ENCODE peak calls at places on chromosomes 5 and 9, in seven cellular contexts. A is HT1080; Y is keratinocyte; B is endothelial cell; J is globus pallidus; S is stimulated activated CD4-positive, alpha-beta T cell treated with anti-CD3 and anti-CD28 coated beads, Interleukin-1b, Interleukin-23, amount 100 ng/mL, for 1 hour; Q is AG08396. L is an unnamed sample.

GRCh38 chr9:77585335-77585786 is 62.8 kb downstream of the GNA14 start:
- DNase-seq in A (no peak), Y (no peak), B (no peak), J (no peak), S (no peak), Q (no peak), L (no peak)

GRCh38 chr9:85610074-85610855 is 131.5 kb downstream of the AGTPBP1 start:
- DNase-seq in A (peak), Y (no peak), B (peak), J (peak), S (no peak), Q (peak), L (peak)

GRCh38 chr9:117403848-117404247 is 11.0 kb downstream of the ASTN2 start:
- DNase-seq in A (no peak), Y (no peak), B (no peak), J (no peak), S (no peak), Q (no peak), L (no peak)

GRCh38 chr9:22147818-22148573 is 138.9 kb upstream of the CDKN2B start:
- DNase-seq in A (peak), Y (peak), B (no peak), J (no peak), S (no peak), Q (peak), L (no peak)

GRCh38 chr9:126676685-126677143 is 63.0 kb downstream of the LMX1B start:
- DNase-seq in A (no peak), Y (no peak), B (no peak), J (no peak), S (no peak), Q (no peak), L (no peak)

GRCh38 chr5:35294976-35295375 is 64.7 kb upstream of the PRLR start:
- DNase-seq in A (no peak), Y (no peak), B (no peak), J (no peak), S (no peak), Q (no peak), L (no peak)

GRCh38 chr5:144832416-144832815 is 661.7 kb downstream of the KCTD16 start:
- DNase-seq in A (no peak), Y (no peak), B (no peak), J (no peak), S (no peak), Q (no peak), L (no peak)

GRCh38 chr9:13274901-13275641 is 4.4 kb downstream of the MPDZ start:
- DNase-seq in A (peak), Y (no peak), B (no peak), J (no peak), S (no peak), Q (peak), L (no peak)

GRCh38 chr9:110895141-110895912 is 142.9 kb downstream of the LPAR1 start:
- DNase-seq in A (no peak), Y (no peak), B (no peak), J (no peak), S (no peak), Q (no peak), L (no peak)

GRCh38 chr9:72680593-72681317 is 159.3 kb downstream of the TMC1 start:
- DNase-seq in A (no peak), Y (no peak), B (no peak), J (peak), S (no peak), Q (no peak), L (no peak)

GRCh38 chr5:130141689-130142320 is 237.5 kb downstream of the CHSY3 start:
- DNase-seq in A (peak), Y (no peak), B (peak), J (peak), S (no peak), Q (peak), L (no peak)

GRCh38 chr5:147554285-147554817 is 44.5 kb upstream of the DPYSL3 start:
- DNase-seq in A (no peak), Y (no peak), B (no peak), J (peak), S (no peak), Q (peak), L (no peak)

GRCh38 chr9:2621678-2622360 is at the start of gene VLDLR:
- DNase-seq in A (peak), Y (no peak), B (peak), J (peak), S (no peak), Q (peak), L (no peak)

GRCh38 chr9:110016340-110016739 is 191.6 kb downstream of the C9orf152 start:
- DNase-seq in A (peak), Y (no peak), B (no peak), J (no peak), S (no peak), Q (peak), L (no peak)

GRCh38 chr5:37816883-37817282 is 23.0 kb downstream of the GDNF start:
- DNase-seq in A (no peak), Y (no peak), B (no peak), J (peak), S (no peak), Q (no peak), L (no peak)

GRCh38 chr9:4070266-4070665 is 229.6 kb downstream of the GLIS3 start:
- DNase-seq in A (no peak), Y (no peak), B (no peak), J (no peak), S (no peak), Q (no peak), L (no peak)

GRCh38 chr9:16272766-16273165 is 597.7 kb downstream of the BNC2 start:
- DNase-seq in A (no peak), Y (no peak), B (no peak), J (no peak), S (no peak), Q (no peak), L (no peak)

GRCh38 chr9:23659346-23660006 is 166.6 kb downstream of the ELAVL2 start:
- DNase-seq in A (no peak), Y (no peak), B (no peak), J (no peak), S (no peak), Q (no peak), L (no peak)

GRCh38 chr9:69877852-69878507 is 57.4 kb downstream of the CFAP95 start:
- DNase-seq in A (peak), Y (no peak), B (peak), J (peak), S (no peak), Q (peak), L (no peak)

GRCh38 chr5:55645304-55645703 is 66.8 kb downstream of the SLC38A9 start:
- DNase-seq in A (no peak), Y (no peak), B (no peak), J (no peak), S (no peak), Q (no peak), L (no peak)

GRCh38 chr9:38229123-38229829 is 160.2 kb upstream of the SHB start:
- DNase-seq in A (no peak), Y (no peak), B (no peak), J (no peak), S (no peak), Q (no peak), L (no peak)

GRCh38 chr5:58773744-58774441 is 191.0 kb downstream of the RAB3C start:
- DNase-seq in A (no peak), Y (no peak), B (no peak), J (peak), S (no peak), Q (no peak), L (no peak)

GRCh38 chr9:72443855-72444254 is 77.6 kb upstream of the TMC1 start:
- DNase-seq in A (peak), Y (no peak), B (no peak), J (peak), S (no peak), Q (no peak), L (no peak)

GRCh38 chr5:73666891-73667290 is 40.9 kb downstream of the ARHGEF28 start:
- DNase-seq in A (no peak), Y (no peak), B (no peak), J (no peak), S (no peak), Q (no peak), L (no peak)

GRCh38 chr9:96006961-96007360 is 131.5 kb downstream of the ERCC6L2 start:
- DNase-seq in A (peak), Y (no peak), B (no peak), J (no peak), S (no peak), Q (peak), L (no peak)

GRCh38 chr9:93645149-93645889 is 68.9 kb downstream of the PHF2 start:
- DNase-seq in A (no peak), Y (no peak), B (no peak), J (no peak), S (no peak), Q (no peak), L (no peak)

GRCh38 chr5:107542428-107542827 is 128.3 kb downstream of the EFNA5 start:
- DNase-seq in A (peak), Y (peak), B (no peak), J (no peak), S (no peak), Q (peak), L (no peak)